ENCODE peak calls at places on chromosome 13, in five cellular contexts. S is HCT116, X is H1, H is SK-N-SH, F is Panc1. J is an unnamed sample.

GRCh38 chr13:102930566-102930965 is 84.7 kb downstream of the ERCC5 start:
- DNase-seq in S (no peak), X (no peak), H (no peak), F (no peak), J (no peak)

GRCh38 chr13:37657134-37657533 is 58.6 kb upstream of the POSTN start:
- DNase-seq in S (no peak), X (no peak), H (no peak), F (no peak), J (no peak)

GRCh38 chr13:105343134-105343806 is 1192.2 kb downstream of the EFNB2 start:
- DNase-seq in S (no peak), X (no peak), H (no peak), F (no peak), J (no peak)

GRCh38 chr13:64277097-64277496 is 2861.4 kb upstream of the PCDH20 start:
- DNase-seq in S (no peak), X (no peak), H (peak; percentile 3), F (no peak), J (no peak)

GRCh38 chr13:111322001-111322915 is 1.8 kb downstream of the TEX29 start:
- DNase-seq in S (no peak), X (peak; percentile 39), H (no peak), F (no peak), J (no peak)

GRCh38 chr13:25971499-25972145 is 80.2 kb downstream of the SHISA2 start:
- DNase-seq in S (no peak), X (no peak), H (no peak), F (no peak), J (no peak)

GRCh38 chr13:58165617-58166016 is 534.1 kb downstream of the PCDH17 start:
- DNase-seq in S (no peak), X (no peak), H (no peak), F (no peak), J (no peak)

GRCh38 chr13:93172109-93172508 is 54.5 kb upstream of the GPC6 start:
- DNase-seq in S (no peak), X (no peak), H (no peak), F (no peak), J (peak; percentile 9)

GRCh38 chr13:101623469-101624209 is 171.2 kb downstream of the ITGBL1 start:
- DNase-seq in S (no peak), X (no peak), H (no peak), F (no peak), J (peak; percentile 0)

GRCh38 chr13:82758056-82758455 is 1124.2 kb downstream of the SLITRK1 start:
- DNase-seq in S (peak; percentile 7), X (peak; percentile 53), H (peak; percentile 37), F (no peak), J (peak; percentile 15)

GRCh38 chr13:19587635-19588300 is 26.4 kb upstream of the TPTE2 start:
- DNase-seq in S (peak; percentile 27), X (no peak), H (peak; percentile 45), F (peak; percentile 20), J (peak; percentile 70)

GRCh38 chr13:20425819-20426219 is 99.8 kb downstream of the CRYL1 start:
- DNase-seq in S (no peak), X (no peak), H (peak; percentile 39), F (no peak), J (no peak)

GRCh38 chr13:20713751-20714150 is 10.3 kb downstream of the IL17D start:
- DNase-seq in S (no peak), X (no peak), H (no peak), F (no peak), J (no peak)

DNA sequence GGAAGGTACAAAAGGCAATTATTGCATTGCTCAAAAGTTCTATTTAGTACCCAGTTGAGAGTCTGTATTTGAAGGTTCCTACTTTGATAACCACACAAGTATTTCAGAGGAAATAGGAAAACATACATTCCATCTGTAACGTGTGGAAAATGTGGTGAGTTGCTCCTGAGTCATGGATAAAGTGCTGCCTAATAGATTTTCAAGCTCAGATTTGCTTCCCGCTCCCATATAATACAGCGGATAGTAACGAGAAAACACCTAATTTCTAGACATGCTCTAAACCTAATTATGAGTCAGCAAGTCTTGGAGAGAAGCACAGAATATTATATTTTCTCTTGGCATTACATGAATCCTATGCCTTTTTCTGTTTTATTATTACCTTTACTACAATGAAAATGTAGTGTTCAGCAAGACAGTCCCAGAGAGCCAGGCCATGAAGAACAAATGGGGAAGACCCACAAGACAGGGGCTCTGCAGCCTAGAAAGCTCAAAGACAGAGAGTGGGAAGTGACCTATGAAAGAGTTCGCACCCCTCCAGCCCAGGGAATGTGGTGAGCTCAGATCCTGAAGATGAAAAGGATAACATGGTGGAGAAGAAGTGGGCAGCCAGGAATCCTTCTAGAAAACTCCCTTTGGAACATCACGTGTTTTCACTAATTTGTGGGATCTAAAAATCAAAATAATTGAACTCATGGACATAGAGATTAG is 116.1 kb downstream of the STARD13 start:
- DNase-seq in S (no peak), X (no peak), H (no peak), F (no peak), J (no peak)
- TF ChIP-seq SIN3A in S (no peak), X (no peak), H (no peak), F (no peak), J (no peak)

DNA sequence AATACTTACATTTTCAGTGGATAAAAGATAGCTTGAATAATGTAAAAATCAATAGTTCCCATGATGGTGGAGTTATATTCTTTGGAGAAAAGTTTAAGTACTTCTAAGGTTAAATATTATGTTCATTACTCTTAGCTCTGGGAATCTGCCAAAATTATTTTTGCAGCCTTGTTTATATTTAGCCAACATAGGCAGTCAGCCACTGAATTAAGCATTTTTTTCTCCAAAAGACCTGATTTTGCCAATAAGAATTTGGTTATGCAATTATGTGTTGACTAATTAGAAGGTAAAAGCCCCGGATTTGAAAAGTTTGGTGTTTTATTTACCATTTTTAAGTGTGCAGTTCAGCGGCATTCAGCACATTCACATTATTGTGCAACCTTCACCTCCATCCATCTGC is 90.0 kb upstream of the C1QTNF9B start:
- DNase-seq in S (no peak), X (no peak), H (no peak), F (no peak), J (no peak)
- TF ChIP-seq SIN3A in S (no peak), X (no peak), H (no peak), F (no peak), J (no peak)

GRCh38 chr13:85108356-85108755 is 690.9 kb downstream of the SLITRK6 start:
- DNase-seq in S (no peak), X (no peak), H (no peak), F (no peak), J (no peak)
- TF ChIP-seq SIN3A in S (no peak), X (no peak), H (no peak), F (no peak), J (no peak)

DNA sequence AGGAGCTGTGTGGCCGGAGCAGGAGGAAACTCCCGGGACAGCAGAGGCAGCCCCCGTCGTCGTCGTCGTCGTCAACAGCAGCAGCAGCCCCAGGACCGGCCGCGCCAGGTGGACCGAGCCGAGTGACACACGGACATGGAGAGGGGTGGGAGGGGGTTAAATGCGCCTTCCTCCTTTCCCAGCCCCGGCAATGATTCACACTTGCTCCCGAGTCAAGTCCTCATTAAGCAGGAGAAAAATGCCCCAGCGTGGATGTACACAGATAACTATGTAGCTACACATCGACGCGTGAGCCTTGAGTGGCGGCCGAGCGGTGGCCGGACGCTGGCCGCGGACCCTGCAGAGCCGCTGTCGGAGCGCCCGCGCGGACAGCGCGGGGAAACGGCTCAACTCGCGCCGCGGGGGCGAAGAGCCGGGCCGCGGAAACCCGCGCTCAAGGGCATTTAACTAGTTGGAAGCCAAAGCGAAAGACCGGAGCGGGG is 645 bp downstream of the UBL3 start:
- DNase-seq in S (no peak), X (peak; percentile 56), H (peak; percentile 70), F (no peak), J (peak; percentile 33)
- TF ChIP-seq SIN3A in S (no peak), X (no peak), H (no peak), F (peak; percentile 23), J (peak; percentile 26)

GRCh38 chr13:49419292-49419691 is 24.6 kb downstream of the CAB39L start:
- DNase-seq in S (no peak), X (no peak), H (no peak), F (no peak), J (peak; percentile 13)

GRCh38 chr13:49418206-49418605 is 25.7 kb downstream of the CAB39L start:
- DNase-seq in S (no peak), X (no peak), H (no peak), F (no peak), J (no peak)

DNA sequence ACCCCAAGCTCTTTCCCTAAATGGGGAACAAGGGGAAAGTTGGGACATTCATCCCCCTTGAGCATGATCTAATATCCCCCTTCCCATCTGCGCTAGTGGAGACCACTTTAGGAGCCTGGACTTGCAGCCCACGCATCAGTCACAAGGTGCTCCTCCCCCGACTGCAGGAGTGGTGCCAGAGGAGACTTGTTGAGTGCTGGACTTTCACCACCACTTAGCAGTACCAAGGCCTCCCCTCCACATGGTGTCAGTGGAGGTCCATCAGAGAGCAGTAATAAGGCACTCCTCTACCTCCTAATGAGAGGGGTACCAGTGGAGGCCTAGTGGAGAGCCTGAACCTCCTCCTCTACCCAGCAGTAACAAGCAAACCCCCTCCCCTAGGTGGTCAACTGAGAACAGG is 22.5 kb downstream of the CAB39L start:
- DNase-seq in S (peak; percentile 10), X (peak; percentile 56), H (no peak), F (no peak), J (peak; percentile 81)
- TF ChIP-seq SIN3A in S (no peak), X (no peak), H (no peak), F (no peak), J (no peak)

GRCh38 chr13:99991806-99992242 is 10.2 kb downstream of the ZIC2 start:
- DNase-seq in S (no peak), X (peak; percentile 77), H (no peak), F (no peak), J (no peak)

GRCh38 chr13:99991013-99991805 is 9.6 kb downstream of the ZIC2 start:
- DNase-seq in S (no peak), X (peak; percentile 82), H (peak; percentile 26), F (no peak), J (no peak)

GRCh38 chr13:99993660-99994455 is 12.3 kb downstream of the ZIC2 start:
- DNase-seq in S (no peak), X (peak; percentile 44), H (no peak), F (no peak), J (no peak)

GRCh38 chr13:99992376-99992775 is 10.8 kb downstream of the ZIC2 start:
- DNase-seq in S (no peak), X (no peak), H (no peak), F (no peak), J (no peak)

DNA sequence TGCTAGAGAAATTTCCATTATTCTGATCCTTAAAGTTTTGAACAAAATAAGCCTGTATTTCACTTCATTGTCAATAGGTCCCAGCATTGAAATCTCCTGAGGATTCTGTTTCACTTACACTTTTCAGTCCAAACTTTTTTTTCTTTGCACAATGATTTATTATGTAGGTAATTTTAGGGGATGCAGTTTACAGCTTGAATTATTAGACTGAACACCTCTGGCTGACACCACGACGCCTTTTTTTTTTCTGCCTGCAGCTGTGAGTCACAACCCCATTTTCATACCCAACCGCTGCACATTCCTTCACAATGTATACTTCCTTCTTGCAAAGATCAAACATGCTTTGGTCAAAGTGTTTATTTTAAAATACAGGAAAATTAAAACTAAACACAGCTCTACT is 11.3 kb downstream of the ZIC2 start:
- DNase-seq in S (no peak), X (no peak), H (no peak), F (no peak), J (no peak)
- TF ChIP-seq SIN3A in S (no peak), X (no peak), H (no peak), F (no peak), J (no peak)

GRCh38 chr13:46632171-46632570 is 79.2 kb downstream of the LRCH1 start:
- DNase-seq in S (no peak), X (no peak), H (no peak), F (no peak), J (no peak)
- TF ChIP-seq SIN3A in S (no peak), X (no peak), H (no peak), F (no peak), J (no peak)

J was measured in HepG2.